ENCODE peak calls at places on chromosomes 4 and X, in nine cellular contexts. One of them, this sample, is unnamed.

GRCh38 chr4:3639613-3640586 is 107.7 kb upstream of the LRPAP1 start:
- DNase-seq in Peyer's patch: no peak
- DNase-seq in lower leg skin: no peak
- DNase-seq in activated T-helper 9 cell treated with anti-CD3 and anti-CD28 coated beads, Interleukin-2, amount 50 U/mL, for 16 hours: no peak
- DNase-seq in GM12864: no peak
- DNase-seq in iPS DF 6.9: no peak
- DNase-seq in SJSA1: no peak
- DNase-seq in Ammon's horn: no peak
- DNase-seq in CD8-positive, alpha-beta T cell: no peak
- DNase-seq in this sample: no peak

GRCh38 chr4:1255699-1256098 is 6.8 kb upstream of the CTBP1 start:
- DNase-seq in activated T-helper 9 cell treated with anti-CD3 and anti-CD28 coated beads, Interleukin-2, amount 50 U/mL, for 16 hours: no peak
- DNase-seq in Ammon's horn: no peak
- DNase-seq in GM12864: no peak
- DNase-seq in iPS DF 6.9: no peak
- DNase-seq in lower leg skin: no peak
- DNase-seq in SJSA1: no peak
- DNase-seq in Peyer's patch: no peak
- DNase-seq in CD8-positive, alpha-beta T cell: no peak
- DNase-seq in this sample: no peak

GRCh38 chr4:185457136-185457535 is 14.4 kb downstream of the CCDC110 start:
- DNase-seq in Ammon's horn: no peak
- DNase-seq in iPS DF 6.9: no peak
- DNase-seq in SJSA1: no peak
- DNase-seq in Peyer's patch: no peak
- DNase-seq in lower leg skin: no peak
- DNase-seq in CD8-positive, alpha-beta T cell: no peak
- DNase-seq in activated T-helper 9 cell treated with anti-CD3 and anti-CD28 coated beads, Interleukin-2, amount 50 U/mL, for 16 hours: no peak
- DNase-seq in GM12864: no peak
- DNase-seq in this sample: no peak

GRCh38 chr4:125010776-125011503 is 298.4 kb upstream of the ANKRD50 start:
- DNase-seq in lower leg skin: no peak
- DNase-seq in Peyer's patch: no peak
- DNase-seq in SJSA1: no peak
- DNase-seq in iPS DF 6.9: peak
- DNase-seq in CD8-positive, alpha-beta T cell: no peak
- DNase-seq in activated T-helper 9 cell treated with anti-CD3 and anti-CD28 coated beads, Interleukin-2, amount 50 U/mL, for 16 hours: no peak
- DNase-seq in Ammon's horn: no peak
- DNase-seq in GM12864: no peak
- DNase-seq in this sample: no peak

GRCh38 chrX:128769511-128769910 is 717.3 kb upstream of the ACTRT1 start:
- DNase-seq in Ammon's horn: no peak
- DNase-seq in GM12864: no peak
- DNase-seq in SJSA1: no peak
- DNase-seq in CD8-positive, alpha-beta T cell: no peak
- DNase-seq in activated T-helper 9 cell treated with anti-CD3 and anti-CD28 coated beads, Interleukin-2, amount 50 U/mL, for 16 hours: no peak
- DNase-seq in iPS DF 6.9: no peak
- DNase-seq in Peyer's patch: no peak
- DNase-seq in lower leg skin: no peak
- DNase-seq in this sample: no peak

GRCh38 chrX:150647331-150647730 is 45.9 kb upstream of the MTMR1 start:
- DNase-seq in Ammon's horn: no peak
- DNase-seq in CD8-positive, alpha-beta T cell: no peak
- DNase-seq in iPS DF 6.9: no peak
- DNase-seq in activated T-helper 9 cell treated with anti-CD3 and anti-CD28 coated beads, Interleukin-2, amount 50 U/mL, for 16 hours: no peak
- DNase-seq in Peyer's patch: no peak
- DNase-seq in SJSA1: no peak
- DNase-seq in lower leg skin: no peak
- DNase-seq in GM12864: no peak
- DNase-seq in this sample: no peak

GRCh38 chr4:156827519-156827918 is 144.1 kb downstream of the PDGFC start:
- DNase-seq in CD8-positive, alpha-beta T cell: no peak
- DNase-seq in lower leg skin: no peak
- DNase-seq in SJSA1: no peak
- DNase-seq in activated T-helper 9 cell treated with anti-CD3 and anti-CD28 coated beads, Interleukin-2, amount 50 U/mL, for 16 hours: no peak
- DNase-seq in Peyer's patch: no peak
- DNase-seq in GM12864: no peak
- DNase-seq in Ammon's horn: no peak
- DNase-seq in iPS DF 6.9: no peak
- DNase-seq in this sample: no peak

GRCh38 chr4:24561438-24562139 is 22.8 kb downstream of the DHX15 start:
- DNase-seq in SJSA1: no peak
- DNase-seq in Ammon's horn: no peak
- DNase-seq in Peyer's patch: no peak
- DNase-seq in CD8-positive, alpha-beta T cell: no peak
- DNase-seq in lower leg skin: no peak
- DNase-seq in GM12864: no peak
- DNase-seq in activated T-helper 9 cell treated with anti-CD3 and anti-CD28 coated beads, Interleukin-2, amount 50 U/mL, for 16 hours: no peak
- DNase-seq in iPS DF 6.9: no peak
- DNase-seq in this sample: no peak

GRCh38 chr4:1556541-1557220 is 127.4 kb downstream of the FAM53A start:
- DNase-seq in lower leg skin: no peak
- DNase-seq in activated T-helper 9 cell treated with anti-CD3 and anti-CD28 coated beads, Interleukin-2, amount 50 U/mL, for 16 hours: no peak
- DNase-seq in GM12864: no peak
- DNase-seq in CD8-positive, alpha-beta T cell: no peak
- DNase-seq in Ammon's horn: no peak
- DNase-seq in Peyer's patch: no peak
- DNase-seq in iPS DF 6.9: no peak
- DNase-seq in SJSA1: no peak
- DNase-seq in this sample: no peak

GRCh38 chr4:43564601-43565000 is 672.1 kb downstream of the GRXCR1 start:
- DNase-seq in SJSA1: no peak
- DNase-seq in iPS DF 6.9: no peak
- DNase-seq in activated T-helper 9 cell treated with anti-CD3 and anti-CD28 coated beads, Interleukin-2, amount 50 U/mL, for 16 hours: no peak
- DNase-seq in lower leg skin: no peak
- DNase-seq in Peyer's patch: no peak
- DNase-seq in CD8-positive, alpha-beta T cell: no peak
- DNase-seq in GM12864: no peak
- DNase-seq in Ammon's horn: peak
- DNase-seq in this sample: no peak

GRCh38 chr4:162645381-162645780 is 481.6 kb upstream of the FSTL5 start:
- DNase-seq in lower leg skin: no peak
- DNase-seq in Ammon's horn: peak
- DNase-seq in Peyer's patch: no peak
- DNase-seq in iPS DF 6.9: no peak
- DNase-seq in CD8-positive, alpha-beta T cell: no peak
- DNase-seq in SJSA1: no peak
- DNase-seq in GM12864: no peak
- DNase-seq in activated T-helper 9 cell treated with anti-CD3 and anti-CD28 coated beads, Interleukin-2, amount 50 U/mL, for 16 hours: no peak
- DNase-seq in this sample: no peak

GRCh38 chrX:57977992-57978391 is 67.7 kb upstream of the ZXDA start:
- DNase-seq in Peyer's patch: no peak
- DNase-seq in SJSA1: no peak
- DNase-seq in lower leg skin: no peak
- DNase-seq in iPS DF 6.9: no peak
- DNase-seq in CD8-positive, alpha-beta T cell: no peak
- DNase-seq in Ammon's horn: no peak
- DNase-seq in activated T-helper 9 cell treated with anti-CD3 and anti-CD28 coated beads, Interleukin-2, amount 50 U/mL, for 16 hours: no peak
- DNase-seq in GM12864: no peak
- DNase-seq in this sample: no peak

GRCh38 chr4:7068883-7069282 is 1.0 kb upstream of the GRPEL1 start:
- DNase-seq in CD8-positive, alpha-beta T cell: no peak
- DNase-seq in activated T-helper 9 cell treated with anti-CD3 and anti-CD28 coated beads, Interleukin-2, amount 50 U/mL, for 16 hours: no peak
- DNase-seq in SJSA1: no peak
- DNase-seq in lower leg skin: peak
- DNase-seq in Ammon's horn: no peak
- DNase-seq in Peyer's patch: no peak
- DNase-seq in GM12864: no peak
- DNase-seq in iPS DF 6.9: no peak
- DNase-seq in this sample: no peak

GRCh38 chr4:27357283-27357682 is 496.6 kb downstream of the STIM2 start:
- DNase-seq in CD8-positive, alpha-beta T cell: no peak
- DNase-seq in SJSA1: no peak
- DNase-seq in GM12864: no peak
- DNase-seq in Peyer's patch: no peak
- DNase-seq in lower leg skin: no peak
- DNase-seq in Ammon's horn: peak
- DNase-seq in iPS DF 6.9: no peak
- DNase-seq in activated T-helper 9 cell treated with anti-CD3 and anti-CD28 coated beads, Interleukin-2, amount 50 U/mL, for 16 hours: no peak
- DNase-seq in this sample: no peak

GRCh38 chr4:140556372-140557085 is 12.2 kb downstream of the UCP1 start:
- DNase-seq in SJSA1: no peak
- DNase-seq in Ammon's horn: no peak
- DNase-seq in activated T-helper 9 cell treated with anti-CD3 and anti-CD28 coated beads, Interleukin-2, amount 50 U/mL, for 16 hours: no peak
- DNase-seq in lower leg skin: no peak
- DNase-seq in GM12864: peak
- DNase-seq in CD8-positive, alpha-beta T cell: no peak
- DNase-seq in iPS DF 6.9: no peak
- DNase-seq in Peyer's patch: no peak
- DNase-seq in this sample: no peak

GRCh38 chr4:16443504-16444088 is 217.3 kb upstream of the TAPT1 start:
- DNase-seq in iPS DF 6.9: peak
- DNase-seq in SJSA1: no peak
- DNase-seq in Peyer's patch: no peak
- DNase-seq in activated T-helper 9 cell treated with anti-CD3 and anti-CD28 coated beads, Interleukin-2, amount 50 U/mL, for 16 hours: no peak
- DNase-seq in GM12864: peak
- DNase-seq in CD8-positive, alpha-beta T cell: no peak
- DNase-seq in Ammon's horn: peak
- DNase-seq in lower leg skin: no peak
- DNase-seq in this sample: no peak

GRCh38 chr4:40453912-40454311 is 118.8 kb downstream of the CHRNA9 start:
- DNase-seq in Peyer's patch: no peak
- DNase-seq in GM12864: no peak
- DNase-seq in activated T-helper 9 cell treated with anti-CD3 and anti-CD28 coated beads, Interleukin-2, amount 50 U/mL, for 16 hours: no peak
- DNase-seq in SJSA1: no peak
- DNase-seq in iPS DF 6.9: no peak
- DNase-seq in lower leg skin: no peak
- DNase-seq in CD8-positive, alpha-beta T cell: no peak
- DNase-seq in Ammon's horn: no peak
- DNase-seq in this sample: no peak

GRCh38 chr4:17324431-17324830 is 187.5 kb downstream of the QDPR start:
- DNase-seq in activated T-helper 9 cell treated with anti-CD3 and anti-CD28 coated beads, Interleukin-2, amount 50 U/mL, for 16 hours: peak
- DNase-seq in Peyer's patch: no peak
- DNase-seq in iPS DF 6.9: peak
- DNase-seq in lower leg skin: no peak
- DNase-seq in Ammon's horn: peak
- DNase-seq in SJSA1: peak
- DNase-seq in GM12864: no peak
- DNase-seq in CD8-positive, alpha-beta T cell: peak
- DNase-seq in this sample: peak

GRCh38 chr4:127783026-127783769 is 1.1 kb downstream of the HSPA4L start:
- DNase-seq in CD8-positive, alpha-beta T cell: no peak
- DNase-seq in iPS DF 6.9: no peak
- DNase-seq in Ammon's horn: peak
- DNase-seq in GM12864: no peak
- DNase-seq in SJSA1: peak
- DNase-seq in lower leg skin: peak
- DNase-seq in Peyer's patch: no peak
- DNase-seq in activated T-helper 9 cell treated with anti-CD3 and anti-CD28 coated beads, Interleukin-2, amount 50 U/mL, for 16 hours: no peak
- DNase-seq in this sample: no peak

GRCh38 chrX:116306218-116306617 is 130.2 kb upstream of the SLC6A14 start:
- DNase-seq in Ammon's horn: no peak
- DNase-seq in GM12864: no peak
- DNase-seq in SJSA1: no peak
- DNase-seq in iPS DF 6.9: no peak
- DNase-seq in lower leg skin: no peak
- DNase-seq in CD8-positive, alpha-beta T cell: no peak
- DNase-seq in Peyer's patch: no peak
- DNase-seq in activated T-helper 9 cell treated with anti-CD3 and anti-CD28 coated beads, Interleukin-2, amount 50 U/mL, for 16 hours: no peak
- DNase-seq in this sample: no peak

GRCh38 chr4:101528526-101528925 is 181.2 kb upstream of the PPP3CA start:
- DNase-seq in lower leg skin: no peak
- DNase-seq in GM12864: no peak
- DNase-seq in SJSA1: no peak
- DNase-seq in Ammon's horn: no peak
- DNase-seq in activated T-helper 9 cell treated with anti-CD3 and anti-CD28 coated beads, Interleukin-2, amount 50 U/mL, for 16 hours: no peak
- DNase-seq in CD8-positive, alpha-beta T cell: no peak
- DNase-seq in Peyer's patch: no peak
- DNase-seq in iPS DF 6.9: no peak
- DNase-seq in this sample: no peak